ENCODE peak calls at places on chromosomes 3 and 15, in ten cellular contexts. A is PC-3, Z is AG09309, Q is cerebellar nuclear complex, T is nephron progenitor cell, F is AG08396, J is amygdala, B is fibroblast of pulmonary artery, Y is natural killer cell, M is posterior cingulate gyrus. C is an unnamed sample.

GRCh38 chr15:87368511-87368910 is 888.0 kb downstream of the NTRK3 start:
- DNase-seq in F (no peak), T (no peak), J (no peak), Y (no peak), B (no peak), Z (no peak), A (peak), M (no peak), Q (no peak), C (no peak)

GRCh38 chr3:119296723-119297122 is 2.5 kb downstream of the ARHGAP31 start:
- DNase-seq in F (no peak), T (no peak), Y (no peak), A (no peak), B (no peak), J (no peak), Q (no peak), M (no peak), Z (no peak), C (no peak)

GRCh38 chr15:80674245-80674614 is 20.9 kb upstream of the ABHD17C start:
- DNase-seq in Z (no peak), T (no peak), Q (no peak), Y (no peak), F (no peak), J (no peak), M (no peak), A (no peak), B (peak), C (no peak)

GRCh38 chr3:61986473-61986872 is 386.9 kb downstream of the FEZF2 start:
- DNase-seq in A (no peak), T (no peak), Y (no peak), F (no peak), Z (no peak), M (no peak), B (no peak), Q (no peak), J (no peak), C (no peak)

GRCh38 chr15:78437107-78437761 is 782 bp upstream of the IREB2 start:
- DNase-seq in A (no peak), Q (no peak), F (peak), B (no peak), Z (no peak), M (no peak), J (no peak), Y (no peak), T (no peak), C (no peak)

GRCh38 chr15:80210612-80211554 is 41.1 kb downstream of the CTXND1 start:
- DNase-seq in Y (no peak), T (no peak), A (no peak), F (no peak), Q (no peak), Z (no peak), M (no peak), J (no peak), B (no peak), C (no peak)

GRCh38 chr15:76840830-76841460 is 64.2 kb downstream of the SCAPER start:
- DNase-seq in A (peak), M (no peak), J (no peak), F (peak), Z (peak), Y (no peak), T (no peak), Q (no peak), B (peak), C (peak)

GRCh38 chr3:100063929-100064461 is 50.3 kb downstream of the FILIP1L start:
- DNase-seq in J (no peak), Z (no peak), F (peak), B (peak), M (no peak), Q (no peak), A (no peak), Y (no peak), T (no peak), C (no peak)

GRCh38 chr3:58864480-58864879 is 185.3 kb downstream of the CFAP20DC start:
- DNase-seq in T (no peak), A (no peak), Q (no peak), Y (no peak), M (no peak), F (no peak), B (no peak), J (no peak), Z (no peak), C (no peak)

GRCh38 chr3:96813134-96813819 is 1.1 kb upstream of the EPHA6 start:
- DNase-seq in Z (no peak), F (peak), T (peak), J (peak), A (peak), Q (peak), Y (no peak), M (peak), B (peak), C (peak)

GRCh38 chr3:40782086-40782721 is 257.4 kb downstream of the ZNF621 start:
- DNase-seq in T (no peak), M (no peak), J (no peak), Y (no peak), Q (no peak), B (peak), A (peak), Z (no peak), F (no peak), C (no peak)

GRCh38 chr3:52106951-52107611 is 47.1 kb downstream of the POC1A start:
- DNase-seq in Z (no peak), F (no peak), B (no peak), Y (no peak), T (no peak), M (no peak), A (no peak), Q (no peak), J (no peak), C (no peak)

GRCh38 chr3:43768594-43768993 is 77.9 kb downstream of the ABHD5 start:
- DNase-seq in Y (no peak), J (no peak), F (no peak), B (peak), Z (no peak), Q (no peak), T (no peak), M (no peak), A (peak), C (no peak)

GRCh38 chr15:98003528-98003927 is 43.0 kb downstream of the ARRDC4 start:
- DNase-seq in M (no peak), F (no peak), Z (no peak), J (no peak), T (no peak), Q (no peak), Y (no peak), A (peak), B (no peak), C (no peak)

GRCh38 chr15:30882861-30883433 is 20.8 kb upstream of the FAN1 start:
- DNase-seq in B (peak), T (no peak), Z (no peak), F (no peak), J (no peak), A (no peak), Q (no peak), M (no peak), Y (no peak), C (no peak)

GRCh38 chr15:60898896-60899295 is 330.2 kb downstream of the RORA start:
- DNase-seq in B (no peak), J (no peak), Z (no peak), Q (no peak), A (no peak), T (no peak), Y (no peak), F (no peak), M (no peak), C (no peak)

GRCh38 chr15:95843241-95843851 is 487.2 kb upstream of the NR2F2 start:
- DNase-seq in B (peak), A (no peak), J (no peak), T (peak), Z (peak), M (no peak), Q (no peak), F (peak), Y (no peak), C (no peak)

GRCh38 chr3:16456784-16457415 is 56.6 kb downstream of the RFTN1 start:
- DNase-seq in Q (no peak), B (peak), T (no peak), F (no peak), J (no peak), M (peak), A (peak), Z (peak), Y (no peak), C (no peak)

GRCh38 chr3:56131976-56132590 is 336.2 kb downstream of the ERC2 start:
- DNase-seq in Q (no peak), M (peak), T (no peak), A (peak), B (peak), F (peak), Z (peak), J (no peak), Y (no peak), C (peak)

GRCh38 chr3:11698326-11699082 is 54.8 kb upstream of the VGLL4 start:
- DNase-seq in M (no peak), J (no peak), Z (no peak), A (no peak), F (no peak), Q (no peak), Y (no peak), B (peak), T (no peak), C (no peak)

GRCh38 chr3:129824926-129825541 is 68.5 kb downstream of the TMCC1 start:
- DNase-seq in Z (no peak), Q (no peak), F (peak), A (peak), T (peak), J (peak), M (no peak), B (peak), Y (no peak), C (peak)

GRCh38 chr3:14876942-14877341 is 58.2 kb downstream of the FGD5 start:
- DNase-seq in F (peak), Q (no peak), M (no peak), Y (no peak), J (no peak), T (no peak), A (peak), Z (no peak), B (peak), C (no peak)

GRCh38 chr3:40437893-40438292 is 19.2 kb upstream of the RPL14 start:
- DNase-seq in F (no peak), M (no peak), B (peak), Q (no peak), Z (no peak), T (no peak), A (no peak), Y (no peak), J (no peak), C (no peak)

GRCh38 chr3:174356596-174356995 is 502.5 kb upstream of the NAALADL2 start:
- DNase-seq in A (no peak), Y (no peak), M (no peak), B (no peak), T (no peak), Z (no peak), J (no peak), F (no peak), Q (no peak), C (no peak)

GRCh38 chr15:92807971-92808571 is 92.1 kb upstream of the CHD2 start:
- DNase-seq in Y (no peak), F (no peak), Q (no peak), M (no peak), J (peak), Z (no peak), T (no peak), B (peak), A (peak), C (no peak)

GRCh38 chr3:42094992-42095391 is 3.8 kb downstream of the TRAK1 start:
- DNase-seq in B (no peak), J (no peak), Q (no peak), A (no peak), Y (no peak), M (no peak), Z (no peak), F (no peak), T (no peak), C (no peak)

GRCh38 chr3:107897471-107898180 is 193.2 kb downstream of the CD47 start:
- DNase-seq in T (no peak), A (no peak), M (no peak), B (peak), Q (no peak), Y (no peak), F (no peak), Z (peak), J (no peak), C (no peak)

GRCh38 chr3:8993331-8993730 is 30.1 kb upstream of the RAD18 start:
- DNase-seq in B (no peak), F (no peak), Z (no peak), Q (no peak), Y (no peak), J (no peak), M (no peak), T (no peak), A (no peak), C (no peak)

GRCh38 chr3:165202995-165203394 is 6.8 kb upstream of the SLITRK3 start:
- DNase-seq in T (no peak), B (no peak), Y (no peak), Q (no peak), M (no peak), Z (no peak), F (no peak), A (no peak), J (no peak), C (no peak)

GRCh38 chr3:104631254-104631653 is 735.5 kb upstream of the ALCAM start:
- DNase-seq in Z (no peak), A (no peak), J (no peak), B (no peak), Y (no peak), Q (no peak), F (no peak), M (no peak), T (no peak), C (no peak)

GRCh38 chr3:33130144-33130543 is 16.3 kb downstream of the CRTAP start:
- DNase-seq in Q (no peak), Z (no peak), B (no peak), F (no peak), J (no peak), M (no peak), A (no peak), Y (no peak), T (no peak), C (no peak)

GRCh38 chr3:90056633-90057032 is 949.2 kb downstream of the EPHA3 start:
- DNase-seq in Y (no peak), Z (no peak), F (no peak), T (no peak), M (no peak), Q (no peak), B (no peak), A (no peak), J (no peak), C (no peak)

GRCh38 chr3:133600682-133601081 is 27.2 kb downstream of the CDV3 start:
- DNase-seq in M (no peak), J (no peak), Z (no peak), B (no peak), A (no peak), F (no peak), T (no peak), Q (no peak), Y (no peak), C (no peak)